ENCODE peak calls at places on chromosome 21, in four cellular contexts. O is fibroblast of mammary gland, H is omental fat pad, J is nephron progenitor cell. C is an unnamed sample.

GRCh38 chr21:44303490-44303981 is 3.7 kb downstream of the PFKL start:
- DNase-seq in J (no peak), H (no peak), O (no peak), C (no peak)

GRCh38 chr21:37181059-37181458 is 86.1 kb downstream of the VPS26C start:
- DNase-seq in J (no peak), O (no peak), H (no peak), C (no peak)

GRCh38 chr21:19547951-19548635 is 1144.5 kb upstream of the TMPRSS15 start:
- DNase-seq in J (no peak), H (no peak), O (no peak), C (no peak)

GRCh38 chr21:42144679-42145568 is 73.8 kb downstream of the UMODL1 start:
- DNase-seq in H (no peak), O (no peak), J (no peak), C (no peak)

GRCh38 chr21:44880762-44881585 is 7.5 kb upstream of the PTTG1IP start:
- DNase-seq in J (no peak), O (peak), H (no peak), C (no peak)

GRCh38 chr21:43973634-43973955 is 38.5 kb upstream of the TRAPPC10 start:
- DNase-seq in O (no peak), J (no peak), H (no peak), C (no peak)

GRCh38 chr21:37783016-37783415 is 133.2 kb downstream of the KCNJ6 start:
- DNase-seq in O (peak), J (no peak), H (no peak), C (no peak)

GRCh38 chr21:44927587-44928461 is 7.1 kb upstream of the ITGB2 start:
- DNase-seq in H (no peak), J (no peak), O (peak), C (no peak)

GRCh38 chr21:43369124-43369523 is 57.8 kb downstream of the SIK1 start:
- DNase-seq in H (no peak), O (peak), J (no peak), C (no peak)

GRCh38 chr21:41583274-41583790 is 75.4 kb upstream of the TMPRSS2 start:
- DNase-seq in O (no peak), H (no peak), J (no peak), C (no peak)

GRCh38 chr21:44924611-44925010 is 3.9 kb upstream of the ITGB2 start:
- DNase-seq in H (no peak), O (no peak), J (no peak), C (no peak)

GRCh38 chr21:42614811-42615342 is 38.5 kb upstream of the PDE9A start:
- DNase-seq in O (peak), J (peak), H (no peak), C (no peak)

GRCh38 chr21:9758141-9758540 is 763.2 kb upstream of the TPTE start:
- DNase-seq in O (no peak), J (no peak), H (no peak), C (peak)

GRCh38 chr21:29849735-29850176 is 90.0 kb downstream of the GRIK1 start:
- DNase-seq in H (no peak), J (peak), O (peak), C (no peak)

GRCh38 chr21:41819236-41819855 is 52.5 kb upstream of the RIPK4 start:
- DNase-seq in O (no peak), J (no peak), H (no peak), C (no peak)

GRCh38 chr21:43349644-43350043 is 77.3 kb downstream of the SIK1 start:
- DNase-seq in J (no peak), O (no peak), H (no peak), C (no peak)

GRCh38 chr21:28991861-28992525 is 684 bp downstream of the LTN1 start:
- DNase-seq in O (no peak), J (no peak), H (no peak), C (no peak)

GRCh38 chr21:42818328-42818749 is 61.0 kb downstream of the WDR4 start:
- DNase-seq in O (peak), J (peak), H (no peak), C (peak)

GRCh38 chr21:29511076-29511475 is 212.4 kb downstream of the BACH1 start:
- DNase-seq in O (peak), H (no peak), J (no peak), C (no peak)

GRCh38 chr21:30282850-30283249 is at the start of gene KRTAP24-1:
- DNase-seq in J (no peak), O (no peak), H (no peak), C (no peak)

GRCh38 chr21:28447453-28447852 is 545.2 kb downstream of the LTN1 start:
- DNase-seq in J (no peak), O (no peak), H (no peak), C (no peak)

GRCh38 chr21:32257952-32258785 is 20.7 kb downstream of the MIS18A start:
- DNase-seq in H (peak), J (peak), O (peak), C (peak)
- TF ChIP-seq CTCF in H (no peak), J (peak), O (peak), C (peak)

DNA sequence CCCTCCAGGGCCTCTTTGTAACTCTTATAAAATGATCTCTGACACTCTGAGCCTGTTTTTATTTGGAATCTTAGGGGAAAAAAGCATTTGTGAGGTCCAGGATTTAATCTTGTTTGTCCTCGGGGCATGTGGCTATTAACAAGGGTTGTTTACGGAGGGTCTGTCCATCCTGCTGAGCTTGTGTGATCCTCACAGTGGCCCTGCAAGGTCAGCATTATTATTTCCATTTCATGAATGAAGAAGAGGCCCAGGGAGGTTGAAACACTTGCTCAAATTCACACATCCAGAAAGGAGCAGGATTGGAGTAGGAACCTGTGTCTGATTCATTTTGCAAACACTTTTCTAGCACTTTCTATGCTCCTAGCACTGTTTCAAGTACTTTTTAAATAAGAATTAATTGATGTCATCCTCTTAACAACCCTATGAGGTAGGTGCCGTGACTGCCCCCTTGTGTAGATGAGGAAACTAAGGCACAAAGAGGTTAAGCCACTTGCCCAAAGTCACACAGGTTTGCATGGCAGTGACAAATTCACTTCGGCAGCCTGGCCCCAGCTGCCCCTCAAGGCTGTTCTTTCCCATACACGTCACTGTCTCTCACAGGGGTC is 178.9 kb downstream of the MIS18A start:
- DNase-seq in H (no peak), O (no peak), J (no peak), C (no peak)
- TF ChIP-seq CTCF in H (no peak), O (no peak), J (no peak), C (no peak)

GRCh38 chr21:25273945-25274344 is 333.3 kb downstream of the MRPL39 start:
- DNase-seq in H (no peak), O (no peak), J (no peak), C (no peak)
- TF ChIP-seq CTCF in H (no peak), O (no peak), J (no peak), C (no peak)

DNA sequence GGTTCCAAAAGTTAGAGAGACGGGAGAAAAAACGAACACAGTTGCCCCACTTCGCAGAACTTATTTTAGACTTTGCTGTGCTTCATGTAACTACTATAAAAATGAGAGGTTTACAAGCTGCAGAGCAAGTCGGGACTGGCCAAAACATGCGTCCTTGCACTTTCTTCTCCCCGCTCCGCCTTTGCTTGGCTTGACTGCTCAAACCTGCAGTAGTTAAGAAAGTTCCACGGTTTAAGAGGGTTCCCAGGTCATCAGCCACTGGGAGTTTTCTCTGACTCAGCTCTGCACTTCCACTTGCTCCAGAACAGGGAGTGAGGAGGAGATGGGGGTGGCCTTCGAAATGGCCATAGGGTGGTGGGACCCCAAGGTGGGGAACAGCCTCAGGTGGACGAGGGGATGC is 36.2 kb downstream of the CLIC6 start:
- DNase-seq in O (peak), J (no peak), H (no peak), C (no peak)
- TF ChIP-seq CTCF in O (no peak), J (no peak), H (no peak), C (no peak)

DNA sequence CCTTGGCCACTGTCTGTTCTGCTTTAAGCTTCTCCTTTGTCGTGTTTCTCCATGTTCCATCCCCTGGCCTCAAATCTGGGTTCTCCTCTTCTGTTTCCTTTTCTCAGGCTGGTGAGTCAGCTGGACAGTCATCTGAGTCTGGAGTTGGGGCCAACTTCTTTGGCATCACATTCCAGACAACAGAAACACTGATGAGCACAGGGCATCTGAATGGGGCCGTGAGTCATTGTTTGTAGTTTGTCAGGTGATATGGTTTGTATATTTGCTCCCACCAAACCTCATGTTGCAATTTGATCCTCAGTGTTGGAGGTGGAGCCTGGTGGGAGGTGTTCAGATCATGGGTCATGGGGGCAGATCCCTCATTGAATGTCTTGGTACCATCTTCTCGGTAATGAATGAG is 14.3 kb upstream of the OLIG2 start:
- DNase-seq in O (peak), H (no peak), J (no peak), C (peak)
- TF ChIP-seq CTCF in O (no peak), H (no peak), J (no peak), C (no peak)

DNA sequence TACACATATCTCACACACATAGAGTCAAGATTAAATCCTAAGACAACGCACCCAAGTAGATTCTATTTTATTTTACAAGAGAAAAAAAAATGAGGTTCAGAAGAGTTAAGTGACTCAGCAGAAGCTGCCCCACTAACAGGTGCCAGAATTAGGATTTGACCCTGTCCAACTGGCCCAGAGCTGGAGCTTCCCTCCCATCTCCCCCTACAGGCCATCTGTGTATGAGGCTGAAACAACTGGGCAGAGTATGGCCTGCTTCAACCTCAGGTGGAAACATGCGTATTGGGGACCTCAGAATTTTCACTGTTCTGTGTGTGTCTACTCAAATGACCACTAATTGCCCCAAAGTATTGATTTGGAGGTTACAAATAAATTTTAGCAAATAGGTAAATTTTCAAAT is 29.9 kb downstream of the PSMG1 start:
- DNase-seq in H (no peak), J (no peak), O (peak), C (no peak)
- TF ChIP-seq CTCF in H (no peak), J (peak), O (peak), C (peak)

GRCh38 chr21:46324390-46325072 is 575 bp downstream of the PCNT start:
- DNase-seq in O (peak), J (peak), H (peak), C (peak)
- TF ChIP-seq CTCF in O (no peak), J (no peak), H (no peak), C (no peak)

DNA sequence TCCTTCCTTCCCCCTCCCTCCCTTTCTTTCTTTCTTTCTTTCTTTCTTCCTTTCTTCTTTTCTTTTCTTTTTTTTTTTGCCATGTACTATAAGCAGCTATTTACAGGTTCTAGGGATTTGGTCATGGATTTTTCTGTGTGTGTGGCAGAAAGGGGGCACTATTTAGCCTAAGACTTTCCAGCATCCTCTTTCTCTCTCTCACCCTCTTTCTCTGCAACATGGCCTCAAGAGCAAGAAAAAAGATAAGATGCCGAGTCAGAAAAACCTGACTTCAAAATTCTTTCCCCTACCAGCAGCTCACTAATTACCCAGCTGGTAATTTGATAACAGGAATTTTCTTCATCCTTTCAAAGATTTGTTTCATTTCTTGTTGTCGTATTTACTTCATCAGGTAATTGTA is 458.3 kb upstream of the ADAMTS5 start:
- DNase-seq in H (no peak), J (no peak), O (no peak), C (no peak)
- TF ChIP-seq CTCF in H (no peak), J (no peak), O (peak), C (no peak)

GRCh38 chr21:40512590-40512989 is 334.4 kb downstream of the DSCAM start:
- DNase-seq in O (no peak), H (no peak), J (peak), C (no peak)
- TF ChIP-seq CTCF in O (peak), H (no peak), J (peak), C (peak)

GRCh38 chr21:16454371-16454770 is 724.6 kb downstream of the USP25 start:
- DNase-seq in H (no peak), J (no peak), O (peak), C (no peak)
- TF ChIP-seq CTCF in H (no peak), J (no peak), O (peak), C (peak)

C was measured in osteocyte.